ENCODE peak calls at places on chromosomes 16 and 17, in ten cellular contexts. One of them, this sample, is unnamed.

GRCh38 chr16:70661918-70662641 is 15.7 kb downstream of the IL34 start:
- DNase-seq in colonic mucosa: no peak
- DNase-seq in upper lobe of left lung: no peak
- DNase-seq in mucosa of descending colon: peak
- DNase-seq in heart right ventricle: no peak
- DNase-seq in AG10803: no peak
- DNase-seq in prostate gland: no peak
- DNase-seq in heart left ventricle: no peak
- DNase-seq in tibial nerve: no peak
- DNase-seq in HL-60: no peak
- DNase-seq in this sample: no peak

GRCh38 chr17:19016881-19017280 is 12.3 kb upstream of the FAM83G start:
- DNase-seq in colonic mucosa: no peak
- DNase-seq in upper lobe of left lung: peak
- DNase-seq in mucosa of descending colon: peak
- DNase-seq in heart right ventricle: no peak
- DNase-seq in AG10803: no peak
- DNase-seq in prostate gland: no peak
- DNase-seq in heart left ventricle: no peak
- DNase-seq in tibial nerve: no peak
- DNase-seq in HL-60: no peak
- DNase-seq in this sample: no peak

GRCh38 chr17:82927661-82928601 is 88.1 kb upstream of the ZNF750 start:
- DNase-seq in colonic mucosa: no peak
- DNase-seq in upper lobe of left lung: peak
- DNase-seq in mucosa of descending colon: peak
- DNase-seq in heart right ventricle: no peak
- DNase-seq in AG10803: no peak
- DNase-seq in prostate gland: no peak
- DNase-seq in heart left ventricle: no peak
- DNase-seq in tibial nerve: no peak
- DNase-seq in HL-60: no peak
- DNase-seq in this sample: no peak

GRCh38 chr17:18031955-18032354 is 7.0 kb downstream of the ATPAF2 start:
- DNase-seq in colonic mucosa: no peak
- DNase-seq in upper lobe of left lung: no peak
- DNase-seq in mucosa of descending colon: no peak
- DNase-seq in heart right ventricle: no peak
- DNase-seq in AG10803: no peak
- DNase-seq in prostate gland: no peak
- DNase-seq in heart left ventricle: no peak
- DNase-seq in tibial nerve: no peak
- DNase-seq in HL-60: no peak
- DNase-seq in this sample: no peak

GRCh38 chr17:57463103-57463885 is 207.0 kb downstream of the MSI2 start:
- DNase-seq in colonic mucosa: no peak
- DNase-seq in upper lobe of left lung: no peak
- DNase-seq in mucosa of descending colon: no peak
- DNase-seq in heart right ventricle: no peak
- DNase-seq in AG10803: peak
- DNase-seq in prostate gland: no peak
- DNase-seq in heart left ventricle: no peak
- DNase-seq in tibial nerve: no peak
- DNase-seq in HL-60: no peak
- DNase-seq in this sample: no peak

GRCh38 chr17:77957215-77957868 is 1.2 kb upstream of the TNRC6C start:
- DNase-seq in colonic mucosa: no peak
- DNase-seq in upper lobe of left lung: no peak
- DNase-seq in mucosa of descending colon: no peak
- DNase-seq in heart right ventricle: no peak
- DNase-seq in AG10803: peak
- DNase-seq in prostate gland: no peak
- DNase-seq in heart left ventricle: no peak
- DNase-seq in tibial nerve: no peak
- DNase-seq in HL-60: no peak
- DNase-seq in this sample: no peak

GRCh38 chr16:47916266-47916665 is 239.5 kb downstream of the ABCC12 start:
- DNase-seq in colonic mucosa: no peak
- DNase-seq in upper lobe of left lung: no peak
- DNase-seq in mucosa of descending colon: no peak
- DNase-seq in heart right ventricle: no peak
- DNase-seq in AG10803: peak
- DNase-seq in prostate gland: no peak
- DNase-seq in heart left ventricle: no peak
- DNase-seq in tibial nerve: no peak
- DNase-seq in HL-60: no peak
- DNase-seq in this sample: no peak

GRCh38 chr17:78390241-78391050 is 12.0 kb downstream of the PGS1 start:
- DNase-seq in colonic mucosa: no peak
- DNase-seq in upper lobe of left lung: no peak
- DNase-seq in mucosa of descending colon: no peak
- DNase-seq in heart right ventricle: peak
- DNase-seq in AG10803: peak
- DNase-seq in prostate gland: no peak
- DNase-seq in heart left ventricle: peak
- DNase-seq in tibial nerve: no peak
- DNase-seq in HL-60: no peak
- DNase-seq in this sample: peak

DNA sequence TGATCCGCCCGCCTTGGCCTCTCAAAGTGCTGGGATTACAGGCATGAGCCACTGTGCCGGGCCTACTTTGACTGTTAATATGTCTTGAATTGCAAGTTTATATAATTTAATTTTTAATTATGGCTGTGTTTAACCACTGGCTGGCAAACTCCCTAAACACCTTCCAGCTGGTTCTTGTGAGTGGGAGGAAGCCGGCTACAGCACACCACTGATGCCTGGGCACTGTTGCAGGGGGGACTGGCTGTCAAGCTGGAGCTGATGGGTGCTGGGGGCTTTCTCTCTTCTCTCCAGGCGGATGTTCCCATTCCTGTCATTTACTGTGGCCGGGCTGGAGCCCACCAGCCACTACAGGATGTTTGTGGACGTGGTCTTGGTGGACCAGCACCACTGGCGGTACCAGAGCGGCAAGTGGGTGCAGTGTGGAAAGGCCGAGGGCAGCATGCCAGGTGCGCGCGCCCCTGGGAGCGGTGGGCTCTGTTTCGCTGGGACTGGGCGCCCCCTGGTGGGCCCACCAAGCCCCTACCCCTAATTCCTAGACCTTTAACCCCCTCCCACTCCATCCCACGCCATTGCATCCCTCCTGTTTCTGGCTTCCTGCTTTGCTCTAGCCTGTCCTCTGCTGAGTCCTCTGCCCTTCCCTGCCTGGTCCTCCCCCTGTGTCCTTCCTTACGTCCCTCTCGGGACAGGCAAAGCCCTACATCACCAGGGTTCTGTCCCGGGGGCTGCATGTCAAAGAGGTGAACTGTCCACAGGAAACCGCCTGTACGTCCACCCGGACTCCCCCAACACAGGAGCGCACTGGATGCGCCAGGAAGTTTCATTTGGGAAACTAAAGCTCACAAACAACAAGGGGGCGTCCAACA is 9.5 kb downstream of the TBX21 start:
- DNase-seq in colonic mucosa: no peak
- DNase-seq in upper lobe of left lung: peak
- DNase-seq in mucosa of descending colon: no peak
- DNase-seq in heart right ventricle: no peak
- DNase-seq in AG10803: no peak
- DNase-seq in prostate gland: no peak
- DNase-seq in heart left ventricle: no peak
- DNase-seq in tibial nerve: no peak
- DNase-seq in HL-60: no peak
- DNase-seq in this sample: no peak
- TF ChIP-seq CTCF in colonic mucosa: no peak
- TF ChIP-seq CTCF in upper lobe of left lung: no peak
- TF ChIP-seq CTCF in mucosa of descending colon: no peak
- TF ChIP-seq CTCF in heart right ventricle: peak
- TF ChIP-seq CTCF in AG10803: peak
- TF ChIP-seq CTCF in prostate gland: no peak
- TF ChIP-seq CTCF in heart left ventricle: no peak
- TF ChIP-seq CTCF in tibial nerve: no peak
- TF ChIP-seq CTCF in HL-60: no peak
- TF ChIP-seq CTCF in this sample: peak

GRCh38 chr17:34565715-34566114 is 13.7 kb upstream of the TMEM132E start:
- DNase-seq in colonic mucosa: no peak
- DNase-seq in upper lobe of left lung: no peak
- DNase-seq in mucosa of descending colon: no peak
- DNase-seq in heart right ventricle: no peak
- DNase-seq in AG10803: no peak
- DNase-seq in prostate gland: no peak
- DNase-seq in heart left ventricle: no peak
- DNase-seq in tibial nerve: no peak
- DNase-seq in HL-60: no peak
- DNase-seq in this sample: no peak

GRCh38 chr17:34561328-34561727 is 18.1 kb upstream of the TMEM132E start:
- DNase-seq in colonic mucosa: no peak
- DNase-seq in upper lobe of left lung: no peak
- DNase-seq in mucosa of descending colon: no peak
- DNase-seq in heart right ventricle: no peak
- DNase-seq in AG10803: no peak
- DNase-seq in prostate gland: no peak
- DNase-seq in heart left ventricle: no peak
- DNase-seq in tibial nerve: no peak
- DNase-seq in HL-60: no peak
- DNase-seq in this sample: no peak

GRCh38 chr17:34566873-34567272 is 12.5 kb upstream of the TMEM132E start:
- DNase-seq in colonic mucosa: no peak
- DNase-seq in upper lobe of left lung: no peak
- DNase-seq in mucosa of descending colon: no peak
- DNase-seq in heart right ventricle: no peak
- DNase-seq in AG10803: no peak
- DNase-seq in prostate gland: no peak
- DNase-seq in heart left ventricle: no peak
- DNase-seq in tibial nerve: no peak
- DNase-seq in HL-60: no peak
- DNase-seq in this sample: no peak

GRCh38 chr17:34566201-34566600 is 13.2 kb upstream of the TMEM132E start:
- DNase-seq in colonic mucosa: no peak
- DNase-seq in upper lobe of left lung: no peak
- DNase-seq in mucosa of descending colon: no peak
- DNase-seq in heart right ventricle: no peak
- DNase-seq in AG10803: no peak
- DNase-seq in prostate gland: no peak
- DNase-seq in heart left ventricle: no peak
- DNase-seq in tibial nerve: no peak
- DNase-seq in HL-60: no peak
- DNase-seq in this sample: no peak

DNA sequence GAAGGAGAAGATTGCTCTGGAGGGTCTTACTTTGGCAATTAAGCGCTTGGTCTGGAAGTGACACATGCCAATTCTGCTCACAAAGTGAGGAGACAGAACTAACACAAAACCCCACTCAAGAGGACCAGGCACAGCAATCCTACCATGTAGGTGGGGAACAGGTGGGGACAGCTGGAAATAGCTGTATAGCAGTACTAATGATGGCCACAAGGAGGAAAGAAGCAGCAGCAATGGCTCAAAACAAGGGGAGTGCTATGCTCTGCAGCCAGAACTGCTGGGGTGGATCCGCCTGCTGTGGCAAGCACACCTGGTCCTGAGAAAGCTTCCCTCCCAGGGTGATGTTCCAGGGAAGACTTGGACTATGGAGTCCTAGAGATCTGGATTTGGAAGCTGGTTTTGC is 17.0 kb upstream of the TMEM132E start:
- DNase-seq in colonic mucosa: no peak
- DNase-seq in upper lobe of left lung: no peak
- DNase-seq in mucosa of descending colon: no peak
- DNase-seq in heart right ventricle: no peak
- DNase-seq in AG10803: no peak
- DNase-seq in prostate gland: no peak
- DNase-seq in heart left ventricle: no peak
- DNase-seq in tibial nerve: no peak
- DNase-seq in HL-60: no peak
- DNase-seq in this sample: no peak
- TF ChIP-seq CTCF in colonic mucosa: no peak
- TF ChIP-seq CTCF in upper lobe of left lung: no peak
- TF ChIP-seq CTCF in mucosa of descending colon: no peak
- TF ChIP-seq CTCF in heart right ventricle: no peak
- TF ChIP-seq CTCF in AG10803: peak
- TF ChIP-seq CTCF in prostate gland: no peak
- TF ChIP-seq CTCF in heart left ventricle: peak
- TF ChIP-seq CTCF in tibial nerve: no peak
- TF ChIP-seq CTCF in HL-60: peak
- TF ChIP-seq CTCF in this sample: peak

GRCh38 chr16:10579965-10580918 is at the start of gene EMP2:
- DNase-seq in colonic mucosa: peak
- DNase-seq in upper lobe of left lung: peak
- DNase-seq in mucosa of descending colon: peak
- DNase-seq in heart right ventricle: peak
- DNase-seq in AG10803: peak
- DNase-seq in prostate gland: peak
- DNase-seq in heart left ventricle: peak
- DNase-seq in tibial nerve: peak
- DNase-seq in HL-60: no peak
- DNase-seq in this sample: no peak
- TF ChIP-seq CTCF in colonic mucosa: peak
- TF ChIP-seq CTCF in upper lobe of left lung: peak
- TF ChIP-seq CTCF in mucosa of descending colon: peak
- TF ChIP-seq CTCF in heart right ventricle: peak
- TF ChIP-seq CTCF in AG10803: peak
- TF ChIP-seq CTCF in prostate gland: peak
- TF ChIP-seq CTCF in heart left ventricle: peak
- TF ChIP-seq CTCF in tibial nerve: peak
- TF ChIP-seq CTCF in HL-60: no peak
- TF ChIP-seq CTCF in this sample: peak

GRCh38 chr16:50371036-50371716 is 2.4 kb upstream of the BRD7 start:
- DNase-seq in colonic mucosa: no peak
- DNase-seq in upper lobe of left lung: no peak
- DNase-seq in mucosa of descending colon: no peak
- DNase-seq in heart right ventricle: no peak
- DNase-seq in AG10803: no peak
- DNase-seq in prostate gland: no peak
- DNase-seq in heart left ventricle: no peak
- DNase-seq in tibial nerve: no peak
- DNase-seq in HL-60: no peak
- DNase-seq in this sample: no peak

GRCh38 chr16:50367777-50368409 is 895 bp downstream of the BRD7 start:
- DNase-seq in colonic mucosa: no peak
- DNase-seq in upper lobe of left lung: no peak
- DNase-seq in mucosa of descending colon: no peak
- DNase-seq in heart right ventricle: no peak
- DNase-seq in AG10803: no peak
- DNase-seq in prostate gland: no peak
- DNase-seq in heart left ventricle: no peak
- DNase-seq in tibial nerve: no peak
- DNase-seq in HL-60: no peak
- DNase-seq in this sample: no peak

GRCh38 chr16:50369133-50369804 is 481 bp upstream of the BRD7 start:
- DNase-seq in colonic mucosa: no peak
- DNase-seq in upper lobe of left lung: no peak
- DNase-seq in mucosa of descending colon: no peak
- DNase-seq in heart right ventricle: no peak
- DNase-seq in AG10803: no peak
- DNase-seq in prostate gland: no peak
- DNase-seq in heart left ventricle: no peak
- DNase-seq in tibial nerve: no peak
- DNase-seq in HL-60: no peak
- DNase-seq in this sample: no peak

GRCh38 chr16:50366126-50366525 is 2.7 kb downstream of the BRD7 start:
- DNase-seq in colonic mucosa: no peak
- DNase-seq in upper lobe of left lung: no peak
- DNase-seq in mucosa of descending colon: no peak
- DNase-seq in heart right ventricle: no peak
- DNase-seq in AG10803: no peak
- DNase-seq in prostate gland: no peak
- DNase-seq in heart left ventricle: no peak
- DNase-seq in tibial nerve: no peak
- DNase-seq in HL-60: no peak
- DNase-seq in this sample: no peak

DNA sequence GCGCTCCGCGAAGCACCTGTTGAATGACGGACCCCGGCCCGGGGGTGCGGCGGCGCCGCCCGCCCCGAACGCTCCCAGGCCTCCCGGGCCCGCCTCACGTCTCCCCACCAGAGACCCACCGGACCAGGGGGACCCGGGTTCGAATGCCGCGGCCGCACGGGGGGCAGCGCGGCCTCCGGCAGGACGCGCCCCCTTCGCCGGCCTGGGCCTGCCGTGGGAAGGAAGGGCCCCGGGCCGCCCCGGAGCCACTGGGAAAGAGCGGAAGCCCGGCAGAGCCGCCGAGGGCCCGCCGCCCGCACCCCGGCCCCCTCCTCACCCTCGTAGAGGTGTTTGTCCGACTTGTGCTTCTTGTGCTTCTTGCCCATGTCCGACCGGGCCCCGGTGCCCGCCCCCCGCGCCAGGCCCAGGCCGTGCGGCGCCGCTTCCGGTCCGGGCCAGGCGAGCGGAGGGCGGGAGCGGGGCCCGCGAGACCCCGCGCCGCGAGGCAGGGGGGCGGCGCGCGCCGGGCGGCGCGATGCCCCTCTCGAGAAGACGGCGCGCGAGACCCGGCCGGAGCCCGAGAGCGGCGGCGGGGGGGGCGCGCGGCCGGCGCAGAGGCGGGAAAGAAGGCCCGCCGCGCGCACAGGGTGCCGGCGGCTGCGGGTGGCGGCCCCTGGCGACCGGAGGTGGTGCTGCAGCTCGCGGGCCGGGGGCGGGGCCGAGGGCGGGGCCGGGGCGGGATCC is at the start of gene BRD7:
- DNase-seq in colonic mucosa: peak
- DNase-seq in upper lobe of left lung: peak
- DNase-seq in mucosa of descending colon: peak
- DNase-seq in heart right ventricle: peak
- DNase-seq in AG10803: peak
- DNase-seq in prostate gland: peak
- DNase-seq in heart left ventricle: peak
- DNase-seq in tibial nerve: peak
- DNase-seq in HL-60: no peak
- DNase-seq in this sample: no peak
- TF ChIP-seq CTCF in colonic mucosa: no peak
- TF ChIP-seq CTCF in upper lobe of left lung: peak
- TF ChIP-seq CTCF in mucosa of descending colon: no peak
- TF ChIP-seq CTCF in heart right ventricle: peak
- TF ChIP-seq CTCF in AG10803: peak
- TF ChIP-seq CTCF in prostate gland: peak
- TF ChIP-seq CTCF in heart left ventricle: peak
- TF ChIP-seq CTCF in tibial nerve: peak
- TF ChIP-seq CTCF in HL-60: no peak
- TF ChIP-seq CTCF in this sample: no peak